ENCODE peak calls at places on chromosome 5, in eight cellular contexts. Y, S, P, E, I, Z, O and C are unnamed samples.

GRCh38 chr5:142683885-142684505 is 1.9 kb downstream of the FGF1 start:
- DNase-seq in Y (no peak), S (no peak), P (no peak), E (no peak), I (no peak), Z (no peak), O (no peak), C (no peak)

GRCh38 chr5:95600557-95600956 is 19.3 kb upstream of the GPR150 start:
- DNase-seq in Y (no peak), S (no peak), P (no peak), E (no peak), I (no peak), Z (no peak), O (peak; percentile 6), C (no peak)

GRCh38 chr5:67807116-67807888 is 408.3 kb upstream of the PIK3R1 start:
- DNase-seq in Y (no peak), S (no peak), P (no peak), E (no peak), I (no peak), Z (no peak), O (no peak), C (no peak)

GRCh38 chr5:132458226-132458560 is 32.4 kb downstream of the IRF1 start:
- DNase-seq in Y (no peak), S (no peak), P (no peak), E (no peak), I (no peak), Z (no peak), O (peak; percentile 56), C (no peak)

GRCh38 chr5:78648359-78649219 is at the start of gene LHFPL2:
- DNase-seq in Y (no peak), S (no peak), P (peak; percentile 81), E (peak; percentile 85), I (no peak), Z (no peak), O (peak; percentile 55), C (peak; percentile 91)

GRCh38 chr5:132466453-132467291 is 23.9 kb downstream of the IRF1 start:
- DNase-seq in Y (no peak), S (peak; percentile 52), P (no peak), E (no peak), I (no peak), Z (peak; percentile 54), O (peak; percentile 20), C (peak; percentile 55)

GRCh38 chr5:102627311-102627710 is 127.8 kb upstream of the PAM start:
- DNase-seq in Y (no peak), S (no peak), P (no peak), E (no peak), I (no peak), Z (no peak), O (peak; percentile 67), C (peak; percentile 67)

GRCh38 chr5:17239953-17240352 is 22.5 kb downstream of the BASP1 start:
- DNase-seq in Y (no peak), S (no peak), P (no peak), E (no peak), I (no peak), Z (no peak), O (no peak), C (no peak)

GRCh38 chr5:176980818-176981217 is 25.8 kb downstream of the UIMC1 start:
- DNase-seq in Y (no peak), S (no peak), P (no peak), E (no peak), I (no peak), Z (no peak), O (no peak), C (no peak)

GRCh38 chr5:82858453-82859043 is 218.6 kb downstream of the TMEM167A start:
- DNase-seq in Y (no peak), S (no peak), P (no peak), E (no peak), I (no peak), Z (no peak), O (no peak), C (no peak)

GRCh38 chr5:131364507-131365050 is 100.7 kb downstream of the CDC42SE2 start:
- DNase-seq in Y (no peak), S (no peak), P (no peak), E (no peak), I (no peak), Z (no peak), O (no peak), C (no peak)

GRCh38 chr5:54159153-54159836 is 151.1 kb downstream of the ARL15 start:
- DNase-seq in Y (no peak), S (no peak), P (no peak), E (no peak), I (no peak), Z (no peak), O (peak; percentile 62), C (no peak)

GRCh38 chr5:81766611-81767010 is 15.7 kb upstream of the SSBP2 start:
- DNase-seq in Y (no peak), S (no peak), P (no peak), E (no peak), I (no peak), Z (no peak), O (no peak), C (no peak)

GRCh38 chr5:57386958-57387357 is 95.7 kb downstream of the ACTBL2 start:
- DNase-seq in Y (no peak), S (no peak), P (no peak), E (no peak), I (no peak), Z (no peak), O (peak; percentile 30), C (peak; percentile 49)

GRCh38 chr5:37272564-37272963 is 23.4 kb upstream of the CPLANE1 start:
- DNase-seq in Y (no peak), S (no peak), P (no peak), E (no peak), I (no peak), Z (no peak), O (peak; percentile 37), C (peak; percentile 73)

GRCh38 chr5:6745706-6746217 is 32.5 kb downstream of the TENT4A start:
- DNase-seq in Y (no peak), S (no peak), P (no peak), E (peak; percentile 57), I (no peak), Z (no peak), O (peak; percentile 64), C (peak; percentile 77)

GRCh38 chr5:73114029-73114688 is 6.2 kb upstream of the TMEM171 start:
- DNase-seq in Y (no peak), S (no peak), P (no peak), E (no peak), I (no peak), Z (no peak), O (no peak), C (no peak)

GRCh38 chr5:1834721-1835425 is 33.7 kb downstream of the NDUFS6 start:
- DNase-seq in Y (no peak), S (no peak), P (no peak), E (no peak), I (no peak), Z (no peak), O (no peak), C (no peak)